ENCODE peak calls at places on chromosomes 12 and 14, in eight cellular contexts. H is GDM1, J is AG08395, R is suprapubic skin, P is lung, T is hypothalamus, W is retina, E is anterior cingulate cortex. X is an unnamed sample.

GRCh38 chr12:122471324-122472226 is 29.2 kb downstream of the ZCCHC8 start:
- DNase-seq in T (no peak), W (peak; percentile 4), E (no peak), P (no peak), R (no peak), H (peak; percentile 18), J (peak; percentile 52), X (no peak)

GRCh38 chr14:88879016-88879415 is 54.6 kb downstream of the TTC8 start:
- DNase-seq in H (peak; percentile 10), J (peak; percentile 45), W (no peak), T (no peak), P (no peak), E (no peak), R (no peak), X (no peak)

GRCh38 chr12:59365133-59365532 is 230.7 kb upstream of the SLC16A7 start:
- DNase-seq in T (no peak), J (no peak), E (no peak), H (no peak), P (no peak), W (no peak), R (no peak), X (no peak)

GRCh38 chr12:47705571-47706425 is at the start of gene RPAP3:
- DNase-seq in R (peak; percentile 98), P (peak; percentile 97), J (peak; percentile 97), W (peak; percentile 84), H (peak; percentile 93), T (peak; percentile 93), E (peak; percentile 86), X (peak; percentile 67)

GRCh38 chr12:54352891-54353874 is 11.1 kb downstream of the GPR84 start:
- DNase-seq in W (peak; percentile 38), J (peak; percentile 54), R (no peak), P (no peak), E (peak; percentile 54), T (peak; percentile 66), H (no peak), X (no peak)

GRCh38 chr12:89350661-89351488 is 1.4 kb downstream of the DUSP6 start:
- DNase-seq in J (peak; percentile 16), W (peak; percentile 57), T (no peak), H (no peak), R (no peak), E (no peak), P (no peak), X (no peak)

GRCh38 chr14:75229923-75230792 is 48.5 kb upstream of the FOS start:
- DNase-seq in W (no peak), T (no peak), P (no peak), R (no peak), H (no peak), J (peak; percentile 31), E (no peak), X (no peak)

GRCh38 chr12:111406474-111407370 is 999 bp downstream of the SH2B3 start:
- DNase-seq in E (peak; percentile 32), R (no peak), J (no peak), P (no peak), H (peak; percentile 21), T (peak; percentile 68), W (no peak), X (no peak)

GRCh38 chr12:46661161-46661845 is 164.5 kb downstream of the SLC38A4 start:
- DNase-seq in H (peak; percentile 46), T (no peak), E (no peak), P (no peak), R (no peak), J (peak; percentile 76), W (no peak), X (no peak)

GRCh38 chr12:32230607-32230982 is 123.9 kb downstream of the BICD1 start:
- DNase-seq in W (no peak), T (no peak), J (no peak), P (no peak), R (no peak), H (no peak), E (no peak), X (no peak)

GRCh38 chr12:131852551-131853299 is 24.5 kb downstream of the MMP17 start:
- DNase-seq in E (no peak), J (peak; percentile 55), H (no peak), T (no peak), W (peak; percentile 45), P (no peak), R (peak; percentile 62), X (no peak)

GRCh38 chr14:93081875-93082570 is 33.7 kb downstream of the ITPK1 start:
- DNase-seq in E (no peak), P (no peak), T (no peak), J (no peak), W (no peak), H (no peak), R (no peak), X (no peak)

GRCh38 chr14:25041898-25042297 is 8.0 kb downstream of the STXBP6 start:
- DNase-seq in J (no peak), R (no peak), T (no peak), H (no peak), E (no peak), W (no peak), P (no peak), X (no peak)

GRCh38 chr12:121626853-121627623 is 708 bp downstream of the ORAI1 start:
- DNase-seq in R (peak; percentile 83), T (peak; percentile 63), P (peak; percentile 54), H (peak; percentile 46), W (peak; percentile 85), E (peak; percentile 72), J (peak; percentile 58), X (peak; percentile 77)

GRCh38 chr14:103549361-103550311 is 12.8 kb downstream of the BAG5 start:
- DNase-seq in T (peak; percentile 89), R (peak; percentile 68), J (no peak), H (no peak), P (no peak), E (peak; percentile 76), W (peak; percentile 73), X (no peak)

GRCh38 chr12:3789838-3790237 is 36.9 kb upstream of the CRACR2A start:
- DNase-seq in T (no peak), W (no peak), R (no peak), J (no peak), H (no peak), P (no peak), E (no peak), X (peak; percentile 61)

GRCh38 chr14:30227871-30228270 is 300.2 kb upstream of the PRKD1 start:
- DNase-seq in H (no peak), T (no peak), J (peak; percentile 71), R (no peak), P (no peak), W (no peak), E (no peak), X (no peak)

GRCh38 chr14:91575469-91576208 is 65.5 kb upstream of the PPP4R3A start:
- DNase-seq in H (no peak), R (no peak), P (no peak), J (no peak), W (peak; percentile 16), T (no peak), E (no peak), X (no peak)

GRCh38 chr12:109530301-109530685 is 43.0 kb downstream of the MMAB start:
- DNase-seq in R (no peak), P (no peak), T (no peak), H (no peak), E (no peak), J (no peak), W (no peak), X (no peak)

GRCh38 chr12:106885026-106885425 is 70.7 kb upstream of the TMEM263 start:
- DNase-seq in T (no peak), P (no peak), H (no peak), R (no peak), W (peak; percentile 36), J (no peak), E (no peak), X (no peak)

GRCh38 chr14:40417777-40418401 is 985.7 kb upstream of the FBXO33 start:
- DNase-seq in E (no peak), W (peak; percentile 23), J (no peak), R (no peak), P (no peak), H (peak; percentile 12), T (peak; percentile 2), X (peak; percentile 17)

GRCh38 chr12:29769162-29769820 is 14.5 kb downstream of the TMTC1 start:
- DNase-seq in R (no peak), E (no peak), W (peak; percentile 18), P (no peak), J (peak; percentile 42), T (no peak), H (no peak), X (no peak)

GRCh38 chr12:1518763-1519516 is 75.4 kb downstream of the FBXL14 start:
- DNase-seq in H (no peak), E (no peak), R (no peak), W (no peak), P (no peak), J (peak; percentile 56), T (no peak), X (no peak)

X was measured in H1.